ENCODE peak calls at places on chromosomes 12 and 14, in six cellular contexts. H, C, U, N, T and G are unnamed samples.

GRCh38 chr14:49893309-49894213 is 679 bp downstream of the ARF6 start:
- DNase-seq in U (no peak), C (no peak), N (peak; percentile 29), T (peak; percentile 41), H (no peak), G (peak; percentile 62)

GRCh38 chr12:90939382-90939781 is 15.6 kb downstream of the CCER1 start:
- DNase-seq in U (no peak), H (peak; percentile 26), C (no peak), T (no peak), N (no peak), G (no peak)

GRCh38 chr14:37048666-37049071 is 123.7 kb downstream of the SLC25A21 start:
- DNase-seq in N (no peak), U (no peak), T (no peak), C (no peak), H (peak; percentile 20), G (no peak)

GRCh38 chr12:915090-915489 is 34.4 kb downstream of the RAD52 start:
- DNase-seq in U (peak; percentile 45), H (no peak), C (no peak), N (no peak), T (peak; percentile 47), G (no peak)

GRCh38 chr12:57381693-57382220 is 49.1 kb downstream of the R3HDM2 start:
- DNase-seq in C (no peak), T (no peak), U (no peak), N (no peak), H (peak; percentile 59), G (peak; percentile 63)

GRCh38 chr14:83208346-83208745 is 1674.7 kb upstream of the SEL1L start:
- DNase-seq in N (no peak), C (no peak), T (no peak), U (no peak), H (peak; percentile 35), G (no peak)

GRCh38 chr12:117227000-117227653 is 36.9 kb upstream of the FBXO21 start:
- DNase-seq in N (no peak), H (no peak), U (peak; percentile 63), T (no peak), C (no peak), G (no peak)

GRCh38 chr14:51521764-51522163 is 129.9 kb upstream of the FRMD6 start:
- DNase-seq in C (no peak), T (no peak), N (no peak), H (peak; percentile 91), U (no peak), G (peak; percentile 50)

GRCh38 chr12:125070117-125070516 is 4.9 kb downstream of the AACS start:
- DNase-seq in C (no peak), N (no peak), U (no peak), T (peak; percentile 25), H (no peak), G (no peak)

GRCh38 chr12:52439420-52439819 is 5.2 kb upstream of the KRT75 start:
- DNase-seq in U (no peak), N (no peak), C (no peak), H (no peak), T (no peak), G (no peak)

GRCh38 chr14:67934087-67934486 is 114.5 kb downstream of the RAD51B start:
- DNase-seq in C (no peak), T (peak; percentile 97), N (peak; percentile 37), U (peak; percentile 74), H (peak; percentile 85), G (peak; percentile 85)

GRCh38 chr12:119877639-119877948 is 474 bp upstream of the CIT start:
- DNase-seq in T (no peak), N (no peak), H (no peak), C (no peak), U (no peak), G (no peak)

GRCh38 chr12:128784030-128784770 is 39.6 kb downstream of the SLC15A4 start:
- DNase-seq in U (no peak), N (no peak), H (peak; percentile 27), T (no peak), C (no peak), G (no peak)

GRCh38 chr14:56116128-56116900 is 1.9 kb upstream of the PELI2 start:
- DNase-seq in H (no peak), N (no peak), T (no peak), C (no peak), U (no peak), G (no peak)

GRCh38 chr12:125193798-125194562 is 128.7 kb downstream of the AACS start:
- DNase-seq in T (peak; percentile 81), C (peak; percentile 60), U (peak; percentile 71), N (no peak), H (peak; percentile 24), G (no peak)

GRCh38 chr12:64796205-64796845 is 28.1 kb upstream of the TBC1D30 start:
- DNase-seq in T (peak; percentile 91), N (peak; percentile 65), U (peak; percentile 49), C (no peak), H (peak; percentile 92), G (peak; percentile 91)

GRCh38 chr12:25272937-25273526 is 22.3 kb upstream of the KRAS start:
- DNase-seq in T (no peak), C (no peak), H (no peak), N (no peak), U (no peak), G (no peak)

GRCh38 chr12:24172773-24173447 is 223.4 kb upstream of the SOX5 start:
- DNase-seq in T (no peak), H (no peak), C (no peak), U (no peak), N (no peak), G (peak; percentile 6)

GRCh38 chr12:27619308-27619707 is 76.9 kb upstream of the REP15 start:
- DNase-seq in U (no peak), C (no peak), H (peak; percentile 90), T (peak; percentile 54), N (no peak), G (peak; percentile 89)

GRCh38 chr12:727321-727720 is 25.1 kb upstream of the WNK1 start:
- DNase-seq in N (no peak), T (no peak), H (peak; percentile 15), C (no peak), U (no peak), G (no peak)

GRCh38 chr12:113727651-113728061 is 238.5 kb downstream of the RBM19 start:
- DNase-seq in H (peak; percentile 69), N (no peak), T (peak; percentile 93), C (no peak), U (no peak), G (no peak)

GRCh38 chr12:82625523-82625922 is 61.2 kb upstream of the TMTC2 start:
- DNase-seq in U (no peak), H (no peak), N (peak; percentile 27), T (peak; percentile 3), C (no peak), G (no peak)

GRCh38 chr12:4857472-4858291 is 52.0 kb upstream of the KCNA1 start:
- DNase-seq in N (peak; percentile 82), H (peak; percentile 63), T (peak; percentile 91), C (peak; percentile 92), U (peak; percentile 89), G (peak; percentile 67)

GRCh38 chr12:62933220-62933870 is 1.6 kb downstream of the PPM1H start:
- DNase-seq in N (no peak), U (peak; percentile 86), H (no peak), C (peak; percentile 77), T (peak; percentile 89), G (no peak)

GRCh38 chr12:62928632-62929031 is 6.3 kb downstream of the PPM1H start:
- DNase-seq in H (no peak), N (no peak), U (no peak), C (no peak), T (no peak), G (no peak)

GRCh38 chr12:62933871-62934798 is 815 bp downstream of the PPM1H start:
- DNase-seq in H (peak; percentile 4), C (peak; percentile 79), T (peak; percentile 65), U (peak; percentile 67), N (peak; percentile 29), G (peak; percentile 41)

GRCh38 chr12:62931481-62931880 is 3.5 kb downstream of the PPM1H start:
- DNase-seq in C (no peak), H (no peak), U (no peak), N (no peak), T (no peak), G (no peak)

DNA sequence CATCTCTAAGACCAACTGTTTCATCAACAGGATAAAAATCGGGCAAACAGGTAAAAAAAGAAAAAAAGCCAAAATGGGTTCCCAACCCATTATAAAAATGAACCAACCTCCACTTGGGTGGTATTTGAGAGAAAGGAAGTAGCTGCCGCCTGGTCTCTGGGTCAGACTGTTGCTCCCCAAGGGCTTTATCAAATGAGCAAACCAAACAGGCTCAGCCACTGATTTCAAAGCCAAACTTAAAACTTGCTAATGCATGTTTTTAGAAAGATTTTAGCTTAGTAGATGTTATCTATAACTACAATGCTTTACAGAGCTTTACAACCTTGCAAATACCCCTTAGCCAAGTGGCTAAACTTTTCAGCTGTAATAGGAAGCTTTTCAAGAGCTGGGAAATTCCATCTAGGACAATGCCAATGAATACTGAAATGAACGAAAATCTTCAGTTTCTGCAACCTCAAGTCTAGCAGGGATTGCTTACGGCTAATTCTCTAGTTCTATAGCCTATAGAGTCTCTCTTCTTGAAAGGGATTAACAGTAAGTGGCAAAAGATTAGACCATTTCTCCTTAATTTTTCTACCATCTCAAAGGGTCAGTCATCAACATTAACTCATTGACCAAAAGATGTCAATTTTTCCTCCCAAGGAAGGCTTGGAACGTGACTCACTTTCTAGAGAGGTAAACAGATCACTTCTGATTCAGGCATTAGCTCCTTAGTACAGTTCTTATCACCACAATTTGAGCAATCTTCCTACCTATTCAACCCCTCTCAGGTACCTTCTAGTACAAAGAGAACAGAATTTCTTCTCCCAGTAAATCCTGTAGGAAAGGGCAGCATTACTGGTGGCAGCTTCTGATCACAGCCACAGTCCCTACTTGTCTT is 4.2 kb downstream of the PPM1H start:
- DNase-seq in H (peak; percentile 4), T (peak; percentile 75), N (no peak), U (no peak), C (no peak), G (no peak)
- H3K4me1 ChIP-seq in H (peaks cover 2% of the 10 kb centered on the region), T (peaks cover 17% of the 10 kb centered on the region), N (peaks cover 6% of the 10 kb centered on the region), U (peaks cover 9% of the 10 kb centered on the region), C (peaks cover 8% of the 10 kb centered on the region), G (peaks cover 4% of the 10 kb centered on the region)

GRCh38 chr12:31321565-31322228 is 4.3 kb downstream of the SINHCAF start:
- DNase-seq in H (peak; percentile 62), U (no peak), T (no peak), N (no peak), C (no peak), G (peak; percentile 70)
- H3K4ac ChIP-seq in H (no peak overlapping the region), U (no peak overlapping the region), T (no peak overlapping the region), N (no peak overlapping the region), C (no peak overlapping the region), G (no peak overlapping the region)

GRCh38 chr12:132156145-132156709 is 12.0 kb downstream of the NOC4L start:
- DNase-seq in C (no peak), N (no peak), H (no peak), T (no peak), U (no peak), G (no peak)
- H2BK15ac ChIP-seq in C (no peak overlapping the region), N (no peak overlapping the region), H (no peak overlapping the region), T (no peak overlapping the region), U (no peak overlapping the region), G (no peak overlapping the region)

GRCh38 chr12:11654338-11654737 is 4.9 kb downstream of the ETV6 start:
- DNase-seq in U (no peak), C (no peak), T (no peak), H (no peak), N (no peak), G (no peak)

GRCh38 chr12:11653215-11653753 is 3.8 kb downstream of the ETV6 start:
- DNase-seq in H (peak; percentile 43), C (no peak), U (no peak), T (no peak), N (no peak), G (no peak)

GRCh38 chr12:11658796-11659195 is 9.3 kb downstream of the ETV6 start:
- DNase-seq in U (no peak), H (peak; percentile 86), C (no peak), T (no peak), N (no peak), G (peak; percentile 83)

GRCh38 chr12:11657511-11657910 is 8.0 kb downstream of the ETV6 start:
- DNase-seq in C (no peak), T (peak; percentile 44), H (no peak), U (no peak), N (no peak), G (no peak)

GRCh38 chr12:11656550-11656949 is 7.1 kb downstream of the ETV6 start:
- DNase-seq in T (no peak), H (no peak), C (no peak), U (no peak), N (no peak), G (no peak)
- H3K4me1 ChIP-seq in T (peaks cover 19% of the 10 kb centered on the region), H (peaks cover 18% of the 10 kb centered on the region), C (peaks cover 27% of the 10 kb centered on the region), U (peaks cover 21% of the 10 kb centered on the region), N (peaks cover 14% of the 10 kb centered on the region), G (peaks cover 21% of the 10 kb centered on the region)